ENCODE peak calls at places on chromosomes 13 and 19, in ten cellular contexts. A, W, L, J, Z, O, T, C, V and R are unnamed samples. For H3K4me1, the result is how much of the 10 kb centered on the place peaks cover.

GRCh38 chr19:7533281-7533819 is 2.2 kb upstream of the PNPLA6 start:
- DNase-seq in A (no peak), W (peak), L (peak), J (no peak), Z (peak), O (peak), T (peak), C (no peak), V (no peak), R (no peak)

GRCh38 chr13:111905609-111905945 is 161.4 kb upstream of the SOX1 start:
- DNase-seq in A (no peak), W (no peak), L (peak), J (no peak), Z (no peak), O (no peak), T (no peak), C (no peak), V (peak), R (no peak)

GRCh38 chr13:19673473-19674430 is 40.3 kb downstream of the MPHOSPH8 start:
- DNase-seq in A (no peak), W (peak), L (no peak), J (no peak), Z (no peak), O (no peak), T (no peak), C (no peak), V (no peak), R (no peak)

GRCh38 chr19:46115396-46116109 is 8.9 kb downstream of the IGFL3 start:
- DNase-seq in A (no peak), W (peak), L (no peak), J (no peak), Z (no peak), O (no peak), T (no peak), C (no peak), V (no peak), R (no peak)

GRCh38 chr19:1856698-1857603 is 6.4 kb downstream of the KLF16 start:
- DNase-seq in A (peak), W (peak), L (peak), J (peak), Z (peak), O (peak), T (peak), C (no peak), V (no peak), R (no peak)

GRCh38 chr13:24931450-24932217 is 164.3 kb upstream of the PABPC3 start:
- DNase-seq in A (no peak), W (no peak), L (no peak), J (no peak), Z (no peak), O (no peak), T (no peak), C (no peak), V (no peak), R (no peak)

GRCh38 chr13:106468207-106468606 is 67.3 kb downstream of the EFNB2 start:
- DNase-seq in A (no peak), W (no peak), L (no peak), J (no peak), Z (peak), O (no peak), T (no peak), C (no peak), V (peak), R (no peak)

GRCh38 chr19:38707512-38708114 is 36.7 kb downstream of the CAPN12 start:
- DNase-seq in A (no peak), W (peak), L (peak), J (no peak), Z (peak), O (no peak), T (peak), C (no peak), V (no peak), R (no peak)

GRCh38 chr19:56692496-56692895 is 20.9 kb upstream of the ZNF835 start:
- DNase-seq in A (no peak), W (no peak), L (no peak), J (no peak), Z (no peak), O (no peak), T (no peak), C (no peak), V (no peak), R (no peak)

GRCh38 chr13:41588899-41589298 is 131.5 kb downstream of the RGCC start:
- DNase-seq in A (no peak), W (peak), L (no peak), J (no peak), Z (no peak), O (no peak), T (no peak), C (no peak), V (peak), R (no peak)

GRCh38 chr19:40592170-40592569 is 9.0 kb upstream of the LTBP4 start:
- DNase-seq in A (no peak), W (peak), L (no peak), J (no peak), Z (no peak), O (no peak), T (no peak), C (peak), V (no peak), R (no peak)

GRCh38 chr19:7460562-7460966 is 28.3 kb downstream of the PEX11G start:
- DNase-seq in A (no peak), W (peak), L (no peak), J (no peak), Z (no peak), O (no peak), T (no peak), C (no peak), V (peak), R (no peak)

GRCh38 chr19:47429140-47429793 is 9.9 kb upstream of the MEIS3 start:
- DNase-seq in A (no peak), W (no peak), L (no peak), J (no peak), Z (no peak), O (no peak), T (no peak), C (no peak), V (no peak), R (no peak)

GRCh38 chr13:101925731-101926130 is 473.3 kb downstream of the ITGBL1 start:
- DNase-seq in A (no peak), W (no peak), L (no peak), J (no peak), Z (no peak), O (no peak), T (no peak), C (no peak), V (no peak), R (no peak)

GRCh38 chr13:99341969-99342722 is 34.9 kb upstream of the GPR183 start:
- DNase-seq in A (no peak), W (no peak), L (no peak), J (no peak), Z (no peak), O (no peak), T (no peak), C (no peak), V (peak), R (no peak)

GRCh38 chr19:35369522-35369921 is 1.3 kb upstream of the GPR42 start:
- DNase-seq in A (no peak), W (no peak), L (no peak), J (no peak), Z (no peak), O (no peak), T (no peak), C (no peak), V (no peak), R (no peak)

GRCh38 chr13:48235100-48235813 is 2.3 kb downstream of the ITM2B start:
- DNase-seq in A (no peak), W (peak), L (no peak), J (no peak), Z (no peak), O (no peak), T (no peak), C (no peak), V (no peak), R (no peak)

GRCh38 chr13:103140001-103140671 is 73.9 kb upstream of the SLC10A2 start:
- DNase-seq in A (no peak), W (peak), L (no peak), J (no peak), Z (no peak), O (peak), T (no peak), C (no peak), V (no peak), R (peak)

GRCh38 chr13:112702341-112702982 is 12.6 kb downstream of the ATP11A start:
- DNase-seq in A (no peak), W (no peak), L (peak), J (no peak), Z (no peak), O (no peak), T (peak), C (no peak), V (no peak), R (no peak)

GRCh38 chr19:23002690-23003422 is at the start of gene ZNF728:
- DNase-seq in A (no peak), W (peak), L (peak), J (peak), Z (peak), O (peak), T (no peak), C (no peak), V (no peak), R (no peak)

GRCh38 chr13:110469597-110469996 is 91.9 kb downstream of the RAB20 start:
- DNase-seq in A (no peak), W (no peak), L (no peak), J (no peak), Z (no peak), O (no peak), T (peak), C (no peak), V (no peak), R (no peak)

GRCh38 chr19:40315812-40316475 is 30.8 kb upstream of the AKT2 start:
- DNase-seq in A (no peak), W (no peak), L (no peak), J (no peak), Z (no peak), O (no peak), T (peak), C (no peak), V (no peak), R (no peak)

GRCh38 chr13:102847272-102848234 is 1.7 kb downstream of the ERCC5 start:
- DNase-seq in A (no peak), W (peak), L (no peak), J (no peak), Z (no peak), O (no peak), T (no peak), C (peak), V (no peak), R (no peak)

GRCh38 chr19:1690570-1691307 is 38.3 kb upstream of the TCF3 start:
- DNase-seq in A (peak), W (peak), L (no peak), J (no peak), Z (no peak), O (no peak), T (no peak), C (no peak), V (no peak), R (peak)

GRCh38 chr19:17296278-17296677 is 6.9 kb downstream of the ABHD8 start:
- DNase-seq in A (no peak), W (no peak), L (no peak), J (no peak), Z (no peak), O (no peak), T (no peak), C (no peak), V (no peak), R (no peak)

GRCh38 chr13:39463611-39464010 is 139.4 kb downstream of the LHFPL6 start:
- DNase-seq in A (no peak), W (no peak), L (no peak), J (no peak), Z (no peak), O (no peak), T (no peak), C (no peak), V (no peak), R (no peak)

GRCh38 chr13:113625965-113626661 is 31.9 kb downstream of the ATP4B start:
- DNase-seq in A (no peak), W (peak), L (no peak), J (no peak), Z (peak), O (no peak), T (peak), C (no peak), V (peak), R (no peak)

GRCh38 chr19:38079926-38080380 is 144.1 kb downstream of the DPF1 start:
- DNase-seq in A (no peak), W (peak), L (no peak), J (no peak), Z (no peak), O (no peak), T (no peak), C (no peak), V (peak), R (no peak)

GRCh38 chr13:87089391-87089790 is 581.8 kb upstream of the SLITRK5 start:
- DNase-seq in A (no peak), W (peak), L (no peak), J (no peak), Z (no peak), O (no peak), T (no peak), C (no peak), V (no peak), R (no peak)

GRCh38 chr19:42846597-42846996 is 32.9 kb downstream of the PSG1 start:
- DNase-seq in A (no peak), W (no peak), L (no peak), J (no peak), Z (no peak), O (no peak), T (no peak), C (no peak), V (no peak), R (no peak)

GRCh38 chr19:15264061-15264932 is 32.0 kb upstream of the EPHX3 start:
- DNase-seq in A (peak), W (peak), L (peak), J (no peak), Z (peak), O (peak), T (peak), C (peak), V (peak), R (peak)

GRCh38 chr19:947707-948533 is 22.1 kb downstream of the ARID3A start:
- DNase-seq in A (no peak), W (no peak), L (peak), J (no peak), Z (peak), O (peak), T (peak), C (no peak), V (no peak), R (no peak)

GRCh38 chr19:28932446-28932845 is 280.5 kb downstream of the UQCRFS1 start:
- DNase-seq in A (no peak), W (no peak), L (no peak), J (no peak), Z (no peak), O (no peak), T (no peak), C (no peak), V (no peak), R (no peak)

GRCh38 chr19:45276284-45276687 is 25.2 kb downstream of the MARK4 start:
- DNase-seq in A (no peak), W (peak), L (no peak), J (no peak), Z (no peak), O (no peak), T (no peak), C (no peak), V (no peak), R (no peak)

DNA sequence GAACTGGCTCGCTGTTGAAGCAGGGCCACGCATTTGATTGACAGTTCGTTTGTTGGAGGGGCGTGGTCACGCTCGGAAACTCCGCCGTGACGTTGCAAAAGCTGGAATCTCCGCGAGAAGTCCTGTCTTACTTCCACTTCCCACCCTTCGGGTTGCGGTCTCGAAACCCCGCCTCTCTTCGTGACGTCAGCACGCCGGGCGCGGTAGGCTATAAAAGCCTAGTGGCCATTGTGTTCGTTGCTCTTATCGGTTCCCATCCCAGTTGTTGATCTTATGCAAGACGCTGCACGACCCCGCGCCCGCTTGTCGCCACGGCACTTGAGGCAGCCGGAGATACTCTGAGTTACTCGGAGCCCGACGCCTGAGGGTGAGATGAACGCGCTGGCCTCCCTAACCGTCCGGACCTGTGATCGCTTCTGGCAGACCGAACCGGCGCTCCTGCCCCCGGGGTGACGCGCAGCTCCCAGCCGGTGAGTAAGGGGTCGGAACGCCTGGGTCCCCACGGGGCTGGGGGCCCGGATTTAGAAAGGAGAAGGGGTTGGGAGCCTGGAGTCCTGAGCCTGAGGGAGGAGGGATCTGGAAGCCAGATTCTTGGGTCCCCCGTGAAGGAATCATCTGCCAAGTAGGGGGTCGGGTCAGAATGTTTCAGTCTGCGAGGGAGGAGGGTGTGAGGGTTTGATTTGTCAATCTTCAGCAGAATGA is at the start of gene PPP1R15A:
- DNase-seq in A (peak), W (peak), L (peak), J (peak), Z (peak), O (peak), T (peak), C (peak), V (peak), R (peak)
- H3K4me1 ChIP-seq in A (under half), W (under half), L (half or more), J (under half), Z (half or more), O (half or more), T (under half), C (under half), V (under half), R (under half)

GRCh38 chr19:13094771-13095392 is 7.8 kb downstream of the LYL1 start:
- DNase-seq in A (no peak), W (no peak), L (peak), J (no peak), Z (no peak), O (no peak), T (no peak), C (no peak), V (no peak), R (no peak)
- H3K27ac ChIP-seq in A (no peak), W (no peak), L (peak), J (peak), Z (peak), O (peak), T (no peak), C (no peak), V (no peak), R (no peak)

GRCh38 chr13:97364827-97365226 is 69.1 kb upstream of the RAP2A start:
- DNase-seq in A (no peak), W (no peak), L (no peak), J (no peak), Z (no peak), O (no peak), T (no peak), C (no peak), V (no peak), R (no peak)

GRCh38 chr13:97366172-97366688 is 67.7 kb upstream of the RAP2A start:
- DNase-seq in A (no peak), W (no peak), L (no peak), J (no peak), Z (no peak), O (no peak), T (no peak), C (no peak), V (no peak), R (no peak)

GRCh38 chr13:97367427-97367826 is 66.5 kb upstream of the RAP2A start:
- DNase-seq in A (no peak), W (peak), L (no peak), J (no peak), Z (no peak), O (no peak), T (peak), C (no peak), V (peak), R (no peak)

GRCh38 chr13:97369269-97369893 is 64.6 kb upstream of the RAP2A start:
- DNase-seq in A (no peak), W (no peak), L (no peak), J (no peak), Z (no peak), O (no peak), T (no peak), C (peak), V (no peak), R (no peak)

GRCh38 chr13:97367016-97367415 is 67.0 kb upstream of the RAP2A start:
- DNase-seq in A (no peak), W (peak), L (no peak), J (no peak), Z (no peak), O (no peak), T (no peak), C (no peak), V (peak), R (no peak)
- H3K4me3 ChIP-seq in A (no peak), W (no peak), L (no peak), J (no peak), Z (no peak), O (no peak), T (no peak), C (no peak), V (peak), R (no peak)

DNA sequence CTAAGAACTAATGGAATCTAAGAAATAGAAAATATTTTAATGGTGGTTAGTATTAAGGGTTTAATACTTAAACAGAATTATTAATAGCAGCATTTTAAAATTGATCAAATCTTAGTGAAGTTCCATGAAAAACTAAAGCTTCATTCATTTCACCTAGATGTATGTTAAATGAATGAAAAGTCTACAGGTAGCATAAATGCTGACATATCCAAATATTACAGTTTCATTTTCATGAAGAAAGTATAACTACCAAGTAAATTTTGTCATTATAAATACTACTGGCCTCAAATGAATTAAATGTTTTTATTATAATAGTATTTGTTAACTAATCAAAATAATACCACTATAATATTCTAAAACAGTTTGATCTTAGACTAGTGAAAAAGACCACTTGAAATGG is 403.3 kb downstream of the LIG4 start:
- DNase-seq in A (no peak), W (no peak), L (no peak), J (no peak), Z (no peak), O (no peak), T (no peak), C (no peak), V (no peak), R (no peak)
- H3K4me1 ChIP-seq in A (under half), W (under half), L (under half), J (under half), Z (under half), O (under half), T (under half), C (under half), V (under half), R (under half)